ENCODE peak calls at places on chromosome 4, in four cellular contexts. C is CD4-positive, alpha-beta T cell; X is G401; V is NCI-H1092. P is an unnamed sample.

GRCh38 chr4:111296466-111296865 is 673.6 kb upstream of the PITX2 start:
- DNase-seq in X (no peak), V (no peak), C (no peak), P (no peak)

GRCh38 chr4:112847781-112848180 is 201.7 kb upstream of the ANK2 start:
- DNase-seq in C (no peak), X (no peak), V (no peak), P (no peak)

GRCh38 chr4:145797278-145797677 is 117.3 kb downstream of the C4orf51 start:
- DNase-seq in X (no peak), V (no peak), C (no peak), P (no peak)

GRCh38 chr4:168537086-168537485 is 40.2 kb downstream of the PALLD start:
- DNase-seq in X (no peak), V (no peak), C (no peak), P (no peak)

GRCh38 chr4:168769416-168769815 is 240.6 kb downstream of the CBR4 start:
- DNase-seq in X (no peak), C (no peak), V (no peak), P (no peak)

GRCh38 chr4:101049549-101050001 is 297.8 kb downstream of the PPP3CA start:
- DNase-seq in V (no peak), X (no peak), C (no peak), P (no peak)

GRCh38 chr4:96455045-96455720 is 615.3 kb downstream of the PDHA2 start:
- DNase-seq in V (no peak), C (no peak), X (no peak), P (no peak)

GRCh38 chr4:104490096-104490769 is 4.5 kb downstream of the CXXC4 start:
- DNase-seq in C (no peak), V (no peak), X (peak), P (no peak)

GRCh38 chr4:86653237-86653865 is 59.2 kb downstream of the PTPN13 start:
- DNase-seq in V (no peak), C (no peak), X (no peak), P (no peak)

GRCh38 chr4:101282076-101282844 is 65.1 kb downstream of the PPP3CA start:
- DNase-seq in X (no peak), V (no peak), C (no peak), P (no peak)

P was measured in naive B cell.